ENCODE peak calls at places on chromosomes 1 and 21, in ten cellular contexts. Q is head of caudate nucleus; Z is C1 segment of cervical spinal cord; M is SK-N-SH; U is activated T-helper 1 cell treated with anti-CD3 and anti-CD28 coated beads, Interleukin-12 subunit alpha, Interleukin-12 subunit beta, Interleukin-2, Interleukin-4 antibody, amounts not matched to agents 30 ng/mL and 10 ng/mL and 1 ng/mL, durations not matched to agents 14 hours and 24 hours and 36 hours; N is mucosa of descending colon; W is cardiac fibroblast; C is activated CD4-positive, alpha-beta T cell treated with anti-CD3 and anti-CD28 coated beads, Interleukin-2, amount 50 U/mL, for 1 hour; H is NCI-H226; G is EH. B is an unnamed sample.

GRCh38 chr21:42346441-42346840 is 4.4 kb downstream of the TFF2 start:
- DNase-seq in W (no peak), Z (no peak), M (no peak), H (no peak), C (no peak), Q (no peak), G (no peak), U (no peak), N (no peak), B (no peak)

GRCh38 chr21:42392731-42393442 is 3.0 kb downstream of the TMPRSS3 start:
- DNase-seq in M (no peak), N (no peak), U (no peak), Q (no peak), Z (no peak), C (no peak), G (no peak), W (no peak), H (no peak), B (peak; percentile 55)

GRCh38 chr1:11761988-11762406 is at the start of gene C1orf167:
- DNase-seq in C (no peak), G (no peak), Q (no peak), U (peak; percentile 27), Z (no peak), M (no peak), W (no peak), H (no peak), N (peak; percentile 15), B (peak; percentile 22)

GRCh38 chr1:228938248-228938891 is 203.1 kb downstream of the RHOU start:
- DNase-seq in M (no peak), W (no peak), U (no peak), H (no peak), C (peak; percentile 3), Z (peak; percentile 55), G (no peak), Q (peak; percentile 60), N (no peak), B (no peak)

GRCh38 chr1:152185544-152186391 is 26.7 kb upstream of the RPTN start:
- DNase-seq in G (peak; percentile 81), W (peak; percentile 79), M (peak; percentile 57), U (peak; percentile 17), Q (peak; percentile 66), H (peak; percentile 53), C (peak; percentile 9), Z (no peak), N (peak; percentile 49), B (peak; percentile 12)

GRCh38 chr1:62782197-62782886 is 1.6 kb upstream of the ATG4C start:
- DNase-seq in Q (no peak), G (peak; percentile 72), U (no peak), W (peak; percentile 81), Z (no peak), N (no peak), C (no peak), H (peak; percentile 44), M (no peak), B (no peak)

GRCh38 chr1:94025383-94026340 is 95.3 kb downstream of the ABCA4 start:
- DNase-seq in H (peak; percentile 30), Q (peak; percentile 72), M (peak; percentile 74), W (peak; percentile 88), Z (no peak), U (no peak), G (peak; percentile 77), N (peak; percentile 50), C (no peak), B (no peak)

GRCh38 chr1:227242811-227243682 is 75.2 kb downstream of the CDC42BPA start:
- DNase-seq in Q (no peak), U (no peak), M (no peak), G (peak; percentile 10), W (no peak), H (no peak), C (no peak), N (no peak), Z (no peak), B (no peak)

GRCh38 chr1:51170342-51170741 is 65.7 kb upstream of the RNF11 start:
- DNase-seq in H (peak; percentile 39), U (no peak), M (no peak), Z (no peak), Q (no peak), N (no peak), W (peak; percentile 25), C (no peak), G (no peak), B (no peak)

GRCh38 chr1:111332190-111332589 is 41.5 kb downstream of the CHIA start:
- DNase-seq in Q (no peak), U (no peak), G (peak; percentile 5), M (no peak), N (no peak), W (no peak), Z (no peak), H (no peak), C (no peak), B (no peak)

GRCh38 chr1:55138740-55139283 is 76.4 kb downstream of the USP24 start:
- DNase-seq in M (no peak), U (no peak), Z (no peak), N (no peak), H (no peak), G (no peak), W (no peak), Q (no peak), C (no peak), B (no peak)

GRCh38 chr1:117967900-117968299 is 38.4 kb downstream of the WDR3 start:
- DNase-seq in Z (no peak), N (no peak), H (no peak), Q (no peak), G (peak; percentile 1), C (no peak), M (peak; percentile 2), U (no peak), W (peak; percentile 55), B (no peak)

B was measured in naive thymus-derived CD4-positive, alpha-beta T cell.